ENCODE peak calls at places on chromosomes 16 and 17, in four cellular contexts. N, L, H and Z are unnamed samples.

GRCh38 chr17:16941643-16942042 is 30.3 kb downstream of the TNFRSF13B start:
- DNase-seq in H (no peak), N (no peak), L (peak; percentile 10), Z (no peak)

GRCh38 chr16:48613061-48613957 is 3.3 kb upstream of the N4BP1 start:
- DNase-seq in H (peak; percentile 73), L (no peak), N (peak; percentile 35), Z (peak; percentile 49)

GRCh38 chr16:27795992-27796614 is 246.2 kb downstream of the KATNIP start:
- DNase-seq in H (peak; percentile 56), N (peak; percentile 50), L (peak; percentile 81), Z (no peak)

GRCh38 chr17:30176845-30177244 is 58.7 kb downstream of the SLC6A4 start:
- DNase-seq in H (no peak), N (no peak), L (no peak), Z (no peak)

GRCh38 chr16:8971416-8971815 is 7.7 kb upstream of the USP7 start:
- DNase-seq in L (no peak), N (no peak), H (no peak), Z (no peak)

GRCh38 chr16:28157768-28158535 is 53.8 kb downstream of the XPO6 start:
- DNase-seq in N (peak; percentile 53), H (peak; percentile 78), L (no peak), Z (no peak)

GRCh38 chr16:81650982-81651562 is 128.0 kb upstream of the PLCG2 start:
- DNase-seq in H (peak; percentile 59), N (peak; percentile 36), L (no peak), Z (no peak)

GRCh38 chr16:19238386-19238785 is 47.1 kb upstream of the CLEC19A start:
- DNase-seq in L (no peak), H (no peak), N (no peak), Z (no peak)

GRCh38 chr17:81601525-81602120 is 35.3 kb downstream of the NPLOC4 start:
- DNase-seq in H (peak; percentile 86), N (peak; percentile 85), L (no peak), Z (no peak)

GRCh38 chr16:30904114-30904780 is 7.8 kb downstream of the CTF1 start:
- DNase-seq in H (no peak), N (no peak), L (no peak), Z (no peak)

GRCh38 chr16:35744084-35744483 is 2284.7 kb downstream of the TP53TG3F start:
- DNase-seq in L (no peak), N (no peak), H (no peak), Z (no peak)

GRCh38 chr17:44355310-44355640 is 8.4 kb downstream of the FAM171A2 start:
- DNase-seq in L (no peak), N (no peak), H (no peak), Z (no peak)

GRCh38 chr16:19008770-19009169 is 25.0 kb downstream of the TMC7 start:
- DNase-seq in H (peak; percentile 22), L (no peak), N (peak; percentile 47), Z (no peak)

GRCh38 chr17:27782791-27783206 is 17.5 kb downstream of the NOS2 start:
- DNase-seq in L (no peak), H (no peak), N (no peak), Z (no peak)

GRCh38 chr16:30335598-30336474 is 19.3 kb downstream of the CD2BP2 start:
- DNase-seq in H (peak; percentile 28), L (no peak), N (peak; percentile 37), Z (no peak)

GRCh38 chr17:59356543-59357218 is 25.2 kb downstream of the YPEL2 start:
- DNase-seq in N (peak; percentile 33), H (no peak), L (no peak), Z (no peak)

GRCh38 chr17:22268912-22269220 is 576.5 kb downstream of the KCNJ18 start:
- DNase-seq in L (no peak), H (no peak), N (no peak), Z (no peak)

GRCh38 chr16:9594047-9594446 is 502.6 kb downstream of the HAPSTR1 start:
- DNase-seq in L (no peak), H (no peak), N (no peak), Z (no peak)

GRCh38 chr17:1769826-1770477 is 8.1 kb downstream of the SERPINF1 start:
- DNase-seq in N (no peak), H (no peak), L (no peak), Z (no peak)

GRCh38 chr17:28916302-28916934 is 13.5 kb upstream of the DHRS13 start:
- DNase-seq in H (peak; percentile 64), L (no peak), N (peak; percentile 60), Z (peak; percentile 33)

GRCh38 chr17:11296994-11297393 is 56.0 kb downstream of the SHISA6 start:
- DNase-seq in H (no peak), L (no peak), N (no peak), Z (no peak)
- TF ChIP-seq CTCF in H (no peak), L (no peak), N (no peak), Z (no peak)

DNA sequence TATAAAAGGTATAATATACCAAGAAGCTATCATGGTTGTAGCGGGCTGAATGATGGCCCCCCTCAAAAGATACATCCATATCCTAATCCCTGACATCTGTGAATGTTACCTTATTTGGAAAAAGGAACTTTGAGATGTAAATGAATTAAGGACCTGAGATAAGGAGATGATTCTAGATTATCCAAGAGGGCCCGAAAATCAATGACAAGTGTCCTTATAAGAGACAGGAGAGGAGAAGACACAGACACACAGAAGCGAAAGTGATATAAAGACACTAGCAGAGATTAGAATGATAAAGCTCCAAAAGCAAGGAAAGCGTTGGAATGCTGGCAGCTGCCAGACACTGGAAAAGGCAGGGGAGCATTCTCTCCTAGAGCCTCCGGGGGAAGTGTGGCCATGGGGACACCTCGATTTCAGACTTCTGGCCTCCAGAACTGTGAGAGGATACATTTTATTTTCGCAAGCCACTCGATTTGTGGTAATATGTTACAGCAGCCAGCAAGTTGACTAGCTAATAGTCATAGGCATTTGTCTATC is 12.5 kb upstream of the GP1BA start:
- DNase-seq in L (no peak), H (no peak), N (no peak), Z (no peak)
- TF ChIP-seq CTCF in L (no peak), H (no peak), N (no peak), Z (no peak)

DNA sequence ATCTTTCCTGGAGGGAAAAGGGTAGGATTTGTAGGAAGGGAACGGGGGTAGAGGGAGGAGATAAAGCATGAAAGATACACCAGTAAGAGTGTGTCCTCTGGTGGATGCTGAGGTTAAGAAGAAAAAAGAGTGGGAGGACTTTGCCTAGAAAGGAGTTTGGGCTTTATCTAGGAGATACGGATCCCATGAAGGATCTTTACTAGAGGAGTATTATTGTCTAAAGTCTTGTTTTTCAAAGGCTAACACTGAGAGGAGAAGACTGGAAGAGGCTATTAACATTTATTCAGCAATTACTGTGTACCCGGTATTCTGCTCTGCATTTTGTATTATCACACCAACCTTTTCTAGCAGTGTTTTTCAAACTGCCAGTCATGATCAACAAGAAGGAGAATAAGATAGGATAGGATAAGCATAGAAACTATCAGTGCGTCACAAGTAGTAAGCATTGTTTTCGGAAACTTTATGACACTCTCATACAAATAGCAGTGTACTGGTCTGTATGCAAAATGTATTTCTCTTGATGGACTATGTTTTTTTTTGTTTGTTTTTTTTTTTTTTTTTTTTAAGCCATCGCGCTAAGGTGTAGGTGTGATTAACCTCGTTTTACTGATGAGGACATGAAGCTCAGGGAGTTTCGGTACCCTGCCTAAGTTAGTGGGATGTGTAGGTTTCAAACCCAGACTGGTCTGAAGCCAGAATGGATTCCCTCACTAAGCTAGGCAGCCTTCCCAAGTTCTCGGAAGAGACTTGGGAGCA is 1.4 kb upstream of the SP2 start:
- DNase-seq in N (no peak), L (no peak), H (no peak), Z (no peak)
- TF ChIP-seq CTCF in N (no peak), L (no peak), H (no peak), Z (no peak)

GRCh38 chr16:4390266-4391260 is 18.9 kb downstream of the VASN start:
- DNase-seq in H (no peak), L (no peak), N (no peak), Z (no peak)
- TF ChIP-seq CTCF in H (no peak), L (no peak), N (peak; percentile 17), Z (no peak)

GRCh38 chr17:38724337-38724988 is 5.7 kb upstream of the CISD3 start:
- DNase-seq in H (no peak), N (no peak), L (no peak), Z (no peak)
- TF ChIP-seq CTCF in H (no peak), N (no peak), L (no peak), Z (no peak)

GRCh38 chr16:89637379-89637778 is 20.1 kb downstream of the CHMP1A start:
- DNase-seq in N (no peak), H (no peak), L (no peak), Z (no peak)
- TF ChIP-seq CTCF in N (no peak), H (no peak), L (no peak), Z (no peak)

DNA sequence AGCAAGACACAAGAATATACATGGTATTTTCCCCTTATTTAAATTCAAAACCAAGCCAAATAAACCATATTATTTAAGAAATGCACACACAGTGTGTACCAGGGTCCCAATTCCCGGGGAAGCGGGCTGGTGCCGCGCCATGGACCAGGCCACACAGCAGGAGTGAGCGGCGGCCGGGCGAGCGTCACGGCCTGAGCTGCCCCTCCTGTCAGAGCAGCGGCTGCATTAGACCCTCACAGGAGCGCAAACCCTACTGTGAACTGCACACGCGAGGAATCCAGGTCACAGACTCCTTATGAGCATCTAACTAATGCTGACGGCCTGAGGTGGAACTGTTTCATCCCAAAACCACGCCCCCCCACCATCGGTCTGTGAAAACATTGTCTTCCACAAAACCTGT is 63.9 kb upstream of the METRNL start:
- DNase-seq in L (no peak), H (no peak), N (no peak), Z (no peak)
- TF ChIP-seq CTCF in L (no peak), H (no peak), N (no peak), Z (no peak)

GRCh38 chr16:14958323-14958600 is 16.6 kb upstream of the PDXDC1 start:
- DNase-seq in L (no peak), N (no peak), H (no peak), Z (no peak)

GRCh38 chr16:14958970-14959369 is 15.9 kb upstream of the PDXDC1 start:
- DNase-seq in L (no peak), H (no peak), N (no peak), Z (no peak)

GRCh38 chr16:14963281-14964173 is 11.3 kb upstream of the PDXDC1 start:
- DNase-seq in N (no peak), H (no peak), L (no peak), Z (no peak)

GRCh38 chr16:14965328-14965727 is 9.5 kb upstream of the PDXDC1 start:
- DNase-seq in L (no peak), H (no peak), N (no peak), Z (no peak)

GRCh38 chr16:14961405-14962186 is 13.2 kb upstream of the PDXDC1 start:
- DNase-seq in L (no peak), H (no peak), N (no peak), Z (no peak)
- TF ChIP-seq CTCF in L (no peak), H (no peak), N (no peak), Z (no peak)